ENCODE peak calls at places on chromosomes 11 and 22, in seven cellular contexts. B is stimulated activated CD8-positive, alpha-beta memory T cell treated with anti-CD3 and anti-CD28 coated beads, Interleukin-7, amount 100 ng/mL, for 1 hour; N is activated CD8-positive, alpha-beta memory T cell treated with anti-CD3 and anti-CD28 coated beads, Interleukin-2, amount 50 U/mL, for 4 hours; I is H9; P is stimulated activated CD4-positive, alpha-beta T cell treated with anti-CD3 and anti-CD28 coated beads, Interleukin-12 subunit alpha, Interleukin-12 subunit beta, amount 100 ng/mL, for 4 hours; C is mucosa of gallbladder; W is NCI-H1105 treated with DMSO at 0.1 percent for 48 hours. K is an unnamed sample.

GRCh38 chr11:75293903-75294302 is 53.3 kb downstream of the TPBGL start:
- DNase-seq in N (no peak), B (no peak), W (no peak), C (no peak), I (no peak), P (no peak), K (no peak)

GRCh38 chr22:24370426-24370825 is 57.0 kb upstream of the ADORA2A start:
- DNase-seq in I (no peak), B (no peak), W (no peak), C (no peak), N (no peak), P (no peak), K (no peak)

GRCh38 chr22:25406510-25407210 is 157.8 kb upstream of the GRK3 start:
- DNase-seq in W (no peak), N (no peak), I (no peak), P (no peak), B (no peak), C (no peak), K (peak)

GRCh38 chr22:23117890-23118646 is 23.7 kb downstream of the RSPH14 start:
- DNase-seq in W (no peak), C (no peak), B (no peak), I (no peak), N (no peak), P (no peak), K (no peak)

GRCh38 chr22:39675907-39676306 is 105.4 kb downstream of the CACNA1I start:
- DNase-seq in P (no peak), C (no peak), I (no peak), B (no peak), N (no peak), W (no peak), K (no peak)

GRCh38 chr22:29108137-29108536 is 35.3 kb downstream of the KREMEN1 start:
- DNase-seq in B (no peak), N (no peak), P (no peak), W (no peak), C (no peak), I (no peak), K (no peak)

GRCh38 chr11:113603277-113604059 is 102.6 kb downstream of the TMPRSS5 start:
- DNase-seq in N (no peak), C (peak), I (no peak), B (no peak), P (no peak), W (no peak), K (no peak)

GRCh38 chr11:111193924-111194490 is 51.5 kb upstream of the POU2AF2 start:
- DNase-seq in P (no peak), I (no peak), W (no peak), N (no peak), B (no peak), C (no peak), K (no peak)

GRCh38 chr22:35564975-35565867 is 24.6 kb downstream of the RASD2 start:
- DNase-seq in I (no peak), C (no peak), N (no peak), P (no peak), W (no peak), B (no peak), K (no peak)

GRCh38 chr11:72642815-72643511 is 31.3 kb downstream of the PDE2A start:
- DNase-seq in B (peak), C (peak), N (peak), P (peak), I (peak), W (peak), K (peak)

GRCh38 chr22:20020533-20021195 is at the start of gene TANGO2:
- DNase-seq in P (peak), I (peak), B (peak), C (peak), W (peak), N (peak), K (peak)

GRCh38 chr11:107947904-107948303 is 19.7 kb downstream of the RAB39A start:
- DNase-seq in I (no peak), C (no peak), B (no peak), W (no peak), P (no peak), N (no peak), K (no peak)

K was measured in glutamatergic neuron.